ENCODE peak calls at places on chromosomes 4 and X, in seven cellular contexts. G is neuronal stem cell; S is IMR-90; I is tibial nerve; C is effector memory CD4-positive, alpha-beta T cell; N is neural progenitor cell; A is CD8-positive, alpha-beta T cell. W is an unnamed sample. For H3K4me1, the result is how much of the 10 kb centered on the place peaks cover.

GRCh38 chrX:19332983-19333382 is 10.7 kb upstream of the PDHA1 start:
- DNase-seq in N (no peak), G (no peak), I (no peak), A (no peak), C (no peak), S (peak), W (peak)

GRCh38 chr4:152281822-152282221 is 254.1 kb downstream of the FBXW7 start:
- DNase-seq in A (no peak), N (no peak), S (no peak), C (no peak), I (no peak), G (no peak), W (no peak)

GRCh38 chr4:39394706-39395105 is 12.0 kb upstream of the KLB start:
- DNase-seq in G (no peak), I (no peak), C (no peak), A (no peak), S (no peak), N (no peak), W (no peak)

GRCh38 chr4:1413687-1414479 is 7.6 kb upstream of the NKX1-1 start:
- DNase-seq in S (no peak), C (no peak), I (no peak), G (no peak), N (no peak), A (no peak), W (peak)

GRCh38 chrX:30627818-30628652 is 25.2 kb upstream of the GK start:
- DNase-seq in I (no peak), S (no peak), A (no peak), G (no peak), C (no peak), N (no peak), W (no peak)

GRCh38 chrX:9961750-9962149 is 5.4 kb upstream of the CLDN34 start:
- DNase-seq in I (no peak), C (no peak), A (no peak), N (no peak), S (no peak), G (no peak), W (no peak)

GRCh38 chr4:120922390-120923200 is at the start of gene PRDM5:
- DNase-seq in S (peak), N (peak), C (no peak), G (peak), A (peak), I (peak), W (peak)

GRCh38 chr4:48649505-48649904 is 130.6 kb downstream of the FRYL start:
- DNase-seq in A (no peak), C (no peak), S (no peak), G (no peak), N (no peak), I (no peak), W (no peak)

GRCh38 chr4:118942465-118942864 is 53.8 kb downstream of the SYNPO2 start:
- DNase-seq in I (no peak), C (no peak), N (no peak), G (no peak), S (peak), A (no peak), W (no peak)

GRCh38 chr4:73803213-73803612 is 33.3 kb upstream of the CXCL6 start:
- DNase-seq in N (no peak), S (no peak), I (no peak), A (no peak), G (no peak), C (no peak), W (no peak)

GRCh38 chr4:17771284-17771908 is 10.0 kb downstream of the FAM184B start:
- DNase-seq in G (no peak), N (no peak), I (no peak), C (no peak), A (no peak), S (no peak), W (no peak)

GRCh38 chr4:54912155-54912554 is 213.2 kb downstream of the KDR start:
- DNase-seq in A (no peak), N (no peak), G (no peak), C (no peak), I (no peak), S (no peak), W (no peak)

GRCh38 chrX:43121637-43122036 is 343.7 kb upstream of the PPP1R2C start:
- DNase-seq in N (peak), G (no peak), A (no peak), S (no peak), I (no peak), C (no peak), W (peak)

GRCh38 chrX:103396186-103396585 is 19.8 kb downstream of the BEX3 start:
- DNase-seq in S (peak), N (no peak), I (no peak), G (no peak), A (no peak), C (no peak), W (no peak)

GRCh38 chrX:124033821-124034220 is 72.3 kb downstream of the STAG2 start:
- DNase-seq in N (no peak), S (peak), A (no peak), C (no peak), G (no peak), I (no peak), W (no peak)

GRCh38 chr4:122476126-122476525 is 19.6 kb upstream of the IL2 start:
- DNase-seq in G (no peak), A (no peak), N (no peak), I (no peak), S (no peak), C (no peak), W (no peak)

GRCh38 chrX:11470231-11470630 is 177.0 kb downstream of the AMELX start:
- DNase-seq in N (no peak), A (no peak), S (peak), C (no peak), I (no peak), G (no peak), W (no peak)

GRCh38 chr4:7516116-7516772 is 81.5 kb upstream of the PSAPL1 start:
- DNase-seq in A (no peak), N (no peak), C (no peak), G (no peak), I (no peak), S (no peak), W (no peak)

GRCh38 chr4:70724463-70724862 is 2.7 kb downstream of the RUFY3 start:
- DNase-seq in G (no peak), A (no peak), S (no peak), C (no peak), N (no peak), I (no peak), W (no peak)

GRCh38 chr4:86840858-86841257 is 8.3 kb downstream of the SLC10A6 start:
- DNase-seq in S (peak), N (no peak), A (no peak), C (no peak), G (no peak), I (no peak), W (no peak)

GRCh38 chrX:42538405-42538804 is 239.6 kb downstream of the PPP1R2C start:
- DNase-seq in N (no peak), I (no peak), S (no peak), A (no peak), G (no peak), C (no peak), W (no peak)

GRCh38 chr4:108359130-108359709 is 190.5 kb upstream of the LEF1 start:
- DNase-seq in I (no peak), N (no peak), G (no peak), S (no peak), C (no peak), A (no peak), W (no peak)

GRCh38 chrX:45719751-45720501 is 519.2 kb upstream of the DIPK2B start:
- DNase-seq in S (no peak), I (no peak), N (no peak), C (no peak), G (no peak), A (no peak), W (no peak)

GRCh38 chrX:133516691-133517090 is 101.4 kb upstream of the GPC4 start:
- DNase-seq in C (no peak), N (no peak), S (no peak), I (no peak), G (no peak), A (no peak), W (no peak)

GRCh38 chr4:11497212-11497806 is 68.6 kb upstream of the HS3ST1 start:
- DNase-seq in C (no peak), I (no peak), G (no peak), N (no peak), S (no peak), A (no peak), W (no peak)

GRCh38 chr4:139184129-139184528 is 7.1 kb upstream of the ELF2 start:
- DNase-seq in C (no peak), S (peak), N (no peak), A (no peak), G (no peak), I (no peak), W (no peak)

GRCh38 chrX:24536551-24536950 is 71.5 kb downstream of the PDK3 start:
- DNase-seq in N (no peak), G (no peak), C (no peak), S (no peak), I (no peak), A (no peak), W (no peak)

GRCh38 chr4:16034010-16034829 is 49.6 kb downstream of the PROM1 start:
- DNase-seq in S (peak), N (no peak), I (no peak), C (no peak), A (no peak), G (no peak), W (no peak)

GRCh38 chr4:148510211-148510610 is 68.0 kb upstream of the NR3C2 start:
- DNase-seq in C (no peak), A (no peak), G (no peak), I (no peak), N (no peak), S (no peak), W (no peak)

GRCh38 chr4:149017022-149017734 is 575.0 kb upstream of the NR3C2 start:
- DNase-seq in N (no peak), G (no peak), I (no peak), C (no peak), A (no peak), S (no peak), W (no peak)

GRCh38 chrX:4909245-4909830 is 1195.9 kb upstream of the PRKX start:
- DNase-seq in I (no peak), A (no peak), G (no peak), S (no peak), N (no peak), C (no peak), W (no peak)

DNA sequence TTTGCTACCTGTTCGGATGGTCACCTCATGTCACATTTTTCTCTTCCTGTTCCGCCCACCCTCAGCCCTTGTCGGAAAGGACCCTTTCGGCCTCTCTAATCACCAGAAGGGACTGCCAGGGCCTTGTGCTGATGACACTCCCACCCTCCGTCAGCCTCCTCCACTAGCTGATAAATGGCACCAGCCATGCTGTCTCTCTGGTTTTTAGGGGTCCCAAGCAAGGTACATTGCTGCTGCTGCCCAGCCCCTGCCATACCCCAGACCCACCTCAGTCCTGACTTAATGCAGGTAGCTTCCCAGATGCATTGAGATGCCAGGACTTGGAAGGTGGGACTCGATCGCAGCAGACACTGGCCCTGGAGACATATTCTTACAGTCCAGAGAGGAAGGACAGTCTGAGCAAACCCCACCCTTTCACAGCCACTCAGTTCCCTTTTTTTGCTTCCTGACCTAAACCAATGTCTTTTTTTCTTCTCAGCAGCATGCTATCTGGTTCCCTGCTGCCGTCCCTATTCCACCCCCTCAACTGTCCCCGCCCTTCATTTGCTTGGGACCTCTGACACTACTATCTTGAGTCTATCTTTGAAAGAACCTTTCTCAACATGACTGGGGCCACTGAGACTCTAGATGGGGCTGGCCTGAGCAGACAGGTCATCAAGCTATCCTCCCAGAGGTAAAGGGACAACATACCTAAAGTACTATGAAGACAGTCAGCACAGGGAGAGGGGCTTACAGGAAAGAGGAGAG is at the start of gene BTK:
- DNase-seq in N (no peak), C (no peak), I (no peak), S (no peak), G (no peak), A (no peak), W (no peak)
- H3K27ac ChIP-seq in N (no peak), C (no peak), I (no peak), S (no peak), G (no peak), A (no peak), W (no peak)

GRCh38 chr4:186698028-186698427 is 25.6 kb downstream of the FAT1 start:
- DNase-seq in N (no peak), A (no peak), S (no peak), I (no peak), G (no peak), C (no peak), W (peak)
- H3K4me1 ChIP-seq in N (under half), A (under half), S (under half), I (under half), G (under half), C (under half), W (under half)

GRCh38 chrX:107747596-107748161 is 27.9 kb downstream of the TSC22D3 start:
- DNase-seq in S (peak), I (no peak), A (no peak), C (no peak), N (peak), G (no peak), W (no peak)

GRCh38 chrX:107751127-107751526 is 24.5 kb downstream of the TSC22D3 start:
- DNase-seq in G (no peak), N (no peak), I (no peak), A (no peak), C (no peak), S (no peak), W (no peak)

GRCh38 chrX:107750263-107750662 is 25.3 kb downstream of the TSC22D3 start:
- DNase-seq in S (no peak), N (no peak), A (no peak), C (no peak), G (no peak), I (no peak), W (no peak)

GRCh38 chrX:107752037-107752436 is 23.6 kb downstream of the TSC22D3 start:
- DNase-seq in G (no peak), S (no peak), C (no peak), I (no peak), A (no peak), N (no peak), W (no peak)

GRCh38 chrX:107748490-107748889 is 27.1 kb downstream of the TSC22D3 start:
- DNase-seq in N (no peak), G (no peak), S (no peak), I (no peak), A (no peak), C (no peak), W (no peak)
- H3K27ac ChIP-seq in N (no peak), G (no peak), S (no peak), I (peak), A (no peak), C (no peak), W (peak)

GRCh38 chr4:168811793-168812651 is 198.0 kb downstream of the CBR4 start:
- DNase-seq in I (no peak), G (no peak), N (no peak), C (no peak), S (peak), A (no peak), W (no peak)

GRCh38 chr4:168812806-168813205 is 197.2 kb downstream of the CBR4 start:
- DNase-seq in A (no peak), C (no peak), S (no peak), I (no peak), N (peak), G (no peak), W (no peak)

GRCh38 chr4:168811207-168811606 is 198.8 kb downstream of the CBR4 start:
- DNase-seq in G (no peak), S (no peak), C (no peak), A (no peak), I (no peak), N (no peak), W (no peak)

GRCh38 chr4:168817418-168817817 is 192.6 kb downstream of the CBR4 start:
- DNase-seq in G (no peak), N (no peak), I (no peak), A (no peak), S (no peak), C (no peak), W (no peak)

GRCh38 chr4:168815373-168816345 is 194.4 kb downstream of the CBR4 start:
- DNase-seq in A (no peak), N (peak), I (no peak), G (peak), S (peak), C (no peak), W (no peak)
- H3K4me1 ChIP-seq in A (under half), N (half or more), I (under half), G (under half), S (under half), C (under half), W (under half)

W was measured in testis.